ENCODE peak calls at places on chromosomes 5 and 9, in five cellular contexts. One of them, this sample, is unnamed.

GRCh38 chr9:94142353-94142752 is 58.1 kb downstream of the PTPDC1 start:
- DNase-seq in A172: no peak
- DNase-seq in DMS 273 treated with DMSO at 0.1 percent for 48 hours: no peak
- DNase-seq in Ammon's horn: no peak
- DNase-seq in stomach: no peak
- DNase-seq in this sample: no peak

GRCh38 chr5:119070578-119070827 is 384 bp upstream of the DMXL1 start:
- DNase-seq in A172: no peak
- DNase-seq in DMS 273 treated with DMSO at 0.1 percent for 48 hours: no peak
- DNase-seq in Ammon's horn: no peak
- DNase-seq in stomach: no peak
- DNase-seq in this sample: no peak

GRCh38 chr9:134490446-134490845 is 151.2 kb upstream of the COL5A1 start:
- DNase-seq in A172: no peak
- DNase-seq in stomach: no peak
- DNase-seq in Ammon's horn: no peak
- DNase-seq in DMS 273 treated with DMSO at 0.1 percent for 48 hours: no peak
- DNase-seq in this sample: no peak

GRCh38 chr5:178524093-178524882 is 65.9 kb downstream of the COL23A1 start:
- DNase-seq in A172: no peak
- DNase-seq in Ammon's horn: no peak
- DNase-seq in stomach: no peak
- DNase-seq in DMS 273 treated with DMSO at 0.1 percent for 48 hours: no peak
- DNase-seq in this sample: no peak

GRCh38 chr5:132485641-132486317 is 4.8 kb downstream of the IRF1 start:
- DNase-seq in Ammon's horn: no peak
- DNase-seq in DMS 273 treated with DMSO at 0.1 percent for 48 hours: no peak
- DNase-seq in stomach: peak
- DNase-seq in A172: no peak
- DNase-seq in this sample: no peak

GRCh38 chr5:106510321-106510720 is 1160.4 kb downstream of the EFNA5 start:
- DNase-seq in Ammon's horn: no peak
- DNase-seq in stomach: no peak
- DNase-seq in A172: no peak
- DNase-seq in DMS 273 treated with DMSO at 0.1 percent for 48 hours: no peak
- DNase-seq in this sample: no peak

GRCh38 chr9:69086312-69086711 is 50.8 kb downstream of the FXN start:
- DNase-seq in DMS 273 treated with DMSO at 0.1 percent for 48 hours: no peak
- DNase-seq in stomach: no peak
- DNase-seq in A172: no peak
- DNase-seq in Ammon's horn: no peak
- DNase-seq in this sample: no peak

GRCh38 chr9:123322771-123323481 is 33.1 kb upstream of the CRB2 start:
- DNase-seq in stomach: no peak
- DNase-seq in DMS 273 treated with DMSO at 0.1 percent for 48 hours: no peak
- DNase-seq in A172: no peak
- DNase-seq in Ammon's horn: no peak
- DNase-seq in this sample: peak

GRCh38 chr5:100518377-100518776 is 16.8 kb upstream of the FAM174A start:
- DNase-seq in A172: no peak
- DNase-seq in DMS 273 treated with DMSO at 0.1 percent for 48 hours: no peak
- DNase-seq in Ammon's horn: no peak
- DNase-seq in stomach: no peak
- DNase-seq in this sample: no peak